ENCODE peak calls at places on chromosome 19, in eight cellular contexts. H is heart left ventricle; T is H54; Y is M059J; G is activated naive CD8-positive, alpha-beta T cell treated with anti-CD3 and anti-CD28 coated beads, Interleukin-2, amount 50 U/mL, for 16 hours; C is Peyer's patch; P is spleen; R is activated CD4-positive, alpha-beta T cell treated with anti-CD3 and anti-CD28 coated beads, Interleukin-2, amount 50 U/mL, for 1 hour. I is an unnamed sample.

GRCh38 chr19:12293771-12294307 is 844 bp downstream of the ZNF44 start:
- DNase-seq in Y (peak; percentile 84), G (no peak), P (peak; percentile 93), R (peak; percentile 50), T (peak; percentile 40), H (peak; percentile 53), C (peak; percentile 78), I (peak; percentile 83)

GRCh38 chr19:8973501-8974091 is 36.6 kb downstream of the MUC16 start:
- DNase-seq in C (no peak), G (no peak), P (no peak), R (no peak), T (peak; percentile 14), Y (peak; percentile 18), H (no peak), I (no peak)

GRCh38 chr19:8387688-8388611 is 2.2 kb upstream of the RAB11B start:
- DNase-seq in Y (no peak), C (no peak), P (no peak), R (no peak), G (no peak), T (no peak), H (no peak), I (no peak)

GRCh38 chr19:43662487-43662886 is 7.5 kb downstream of the PLAUR start:
- DNase-seq in Y (peak; percentile 35), C (no peak), H (no peak), P (no peak), R (no peak), T (no peak), G (no peak), I (no peak)

GRCh38 chr19:31938675-31939074 is 406.7 kb upstream of the ZNF507 start:
- DNase-seq in T (no peak), P (no peak), R (no peak), Y (no peak), C (no peak), H (no peak), G (no peak), I (no peak)

GRCh38 chr19:17243340-17243853 is 2.3 kb downstream of the NR2F6 start:
- DNase-seq in T (no peak), P (no peak), C (no peak), G (no peak), Y (no peak), R (no peak), H (no peak), I (no peak)

GRCh38 chr19:17125728-17126677 is 50.4 kb downstream of the MYO9B start:
- DNase-seq in P (peak; percentile 95), C (peak; percentile 84), G (peak; percentile 7), H (peak; percentile 74), T (no peak), R (peak; percentile 65), Y (no peak), I (peak; percentile 79)

GRCh38 chr19:51339313-51339686 is 2.6 kb downstream of the VSIG10L start:
- DNase-seq in P (no peak), G (no peak), Y (no peak), R (no peak), C (no peak), H (no peak), T (no peak), I (no peak)

GRCh38 chr19:7679017-7679720 is 1.5 kb upstream of the TRAPPC5 start:
- DNase-seq in T (no peak), C (peak; percentile 83), H (no peak), Y (peak; percentile 18), G (peak; percentile 34), R (peak; percentile 66), P (peak; percentile 91), I (no peak)

GRCh38 chr19:51317381-51317780 is 5.9 kb downstream of the IGLON5 start:
- DNase-seq in H (no peak), C (no peak), T (peak; percentile 45), Y (peak; percentile 18), R (no peak), P (peak; percentile 4), G (no peak), I (no peak)

GRCh38 chr19:58552655-58553054 is 2.2 kb downstream of the CHMP2A start:
- DNase-seq in H (no peak), P (no peak), R (no peak), Y (no peak), C (no peak), T (no peak), G (no peak), I (no peak)

GRCh38 chr19:1018932-1019615 is 1.8 kb downstream of the TMEM259 start:
- DNase-seq in P (peak; percentile 78), R (no peak), C (no peak), G (no peak), Y (no peak), H (no peak), T (no peak), I (no peak)

GRCh38 chr19:50803633-50804419 is 13.6 kb downstream of the ACP4 start:
- DNase-seq in H (no peak), R (no peak), G (no peak), T (no peak), C (no peak), P (no peak), Y (no peak), I (no peak)

GRCh38 chr19:19578241-19578640 is 40.2 kb downstream of the CILP2 start:
- DNase-seq in H (no peak), P (no peak), C (no peak), Y (no peak), G (no peak), T (no peak), R (no peak), I (no peak)

GRCh38 chr19:48123907-48124675 is 13.5 kb upstream of the PLA2G4C start:
- DNase-seq in H (no peak), C (no peak), T (peak; percentile 51), R (no peak), G (no peak), Y (peak; percentile 67), P (no peak), I (no peak)

GRCh38 chr19:35903550-35904179 is 1.3 kb downstream of the HCST start:
- DNase-seq in G (peak; percentile 58), T (peak; percentile 68), R (peak; percentile 85), Y (peak; percentile 85), C (peak; percentile 96), H (peak; percentile 71), P (peak; percentile 98), I (peak; percentile 79)

GRCh38 chr19:4120933-4121612 is 2.8 kb downstream of the MAP2K2 start:
- DNase-seq in P (no peak), R (no peak), T (no peak), Y (no peak), C (no peak), G (no peak), H (no peak), I (no peak)

GRCh38 chr19:5844456-5845433 is 5.2 kb upstream of the FUT6 start:
- DNase-seq in P (no peak), C (no peak), H (no peak), Y (no peak), T (no peak), R (no peak), G (no peak), I (no peak)

GRCh38 chr19:16615788-16616187 is 12.2 kb downstream of the MED26 start:
- DNase-seq in C (no peak), R (no peak), P (no peak), G (no peak), T (no peak), Y (no peak), H (no peak), I (no peak)

GRCh38 chr19:48398329-48399235 is 5.1 kb downstream of the GRIN2D start:
- DNase-seq in H (peak; percentile 64), C (peak; percentile 78), G (peak; percentile 61), R (peak; percentile 79), Y (peak; percentile 79), P (peak; percentile 96), T (no peak), I (peak; percentile 68)

GRCh38 chr19:6572217-6572616 is 18.7 kb downstream of the CD70 start:
- DNase-seq in P (peak; percentile 77), C (no peak), T (no peak), H (peak; percentile 33), Y (no peak), G (no peak), R (no peak), I (no peak)

GRCh38 chr19:10871711-10872550 is 578 bp downstream of the CARM1 start:
- DNase-seq in Y (no peak), H (peak; percentile 49), P (peak; percentile 94), R (peak; percentile 9), T (peak; percentile 51), G (no peak), C (no peak), I (no peak)

GRCh38 chr19:47226426-47227346 is 4.3 kb downstream of the BBC3 start:
- DNase-seq in R (no peak), C (peak; percentile 91), G (no peak), Y (peak; percentile 91), H (peak; percentile 91), T (peak; percentile 70), P (peak; percentile 94), I (peak; percentile 92)

GRCh38 chr19:17522988-17523872 is 11.8 kb downstream of the PGLS start:
- DNase-seq in G (peak; percentile 47), P (peak; percentile 97), H (peak; percentile 57), R (no peak), T (no peak), Y (no peak), C (peak; percentile 95), I (no peak)

GRCh38 chr19:45598267-45599011 is 3.6 kb downstream of the GPR4 start:
- DNase-seq in T (no peak), Y (no peak), H (peak; percentile 58), R (no peak), P (no peak), C (no peak), G (no peak), I (no peak)

GRCh38 chr19:15244106-15244803 is 12.0 kb upstream of the EPHX3 start:
- DNase-seq in T (no peak), H (no peak), R (no peak), Y (no peak), G (no peak), P (no peak), C (no peak), I (no peak)

GRCh38 chr19:38840583-38840968 is 9.0 kb upstream of the ECH1 start:
- DNase-seq in T (no peak), G (no peak), H (no peak), R (no peak), P (no peak), C (no peak), Y (no peak), I (no peak)

GRCh38 chr19:41753936-41754529 is 1.3 kb upstream of the CEACAM6 start:
- DNase-seq in T (no peak), C (peak; percentile 67), P (peak; percentile 79), R (peak; percentile 68), G (peak; percentile 35), H (no peak), Y (peak; percentile 30), I (no peak)

I was measured in right atrium auricular region.